ENCODE peak calls at places on chromosomes 16 and 17, in five cellular contexts. One of them, this sample, is unnamed.

GRCh38 chr17:1484060-1484535 is 8.4 kb downstream of the MYO1C start:
- DNase-seq in HS-5: no peak
- DNase-seq in fibroblast of lung: no peak
- DNase-seq in left colon: peak; percentile 39
- DNase-seq in T follicular helper cell: no peak
- DNase-seq in this sample: no peak

GRCh38 chr16:68658258-68658973 is 13.3 kb downstream of the CDH3 start:
- DNase-seq in T follicular helper cell: no peak
- DNase-seq in HS-5: peak; percentile 85
- DNase-seq in left colon: peak; percentile 39
- DNase-seq in fibroblast of lung: peak; percentile 90
- DNase-seq in this sample: no peak

GRCh38 chr17:38554430-38555350 is 51.1 kb downstream of the SRCIN1 start:
- DNase-seq in fibroblast of lung: peak; percentile 61
- DNase-seq in left colon: no peak
- DNase-seq in T follicular helper cell: no peak
- DNase-seq in HS-5: no peak
- DNase-seq in this sample: no peak

GRCh38 chr16:1993731-1994131 is 4.0 kb downstream of the SYNGR3 start:
- DNase-seq in T follicular helper cell: no peak
- DNase-seq in left colon: no peak
- DNase-seq in HS-5: no peak
- DNase-seq in fibroblast of lung: no peak
- DNase-seq in this sample: no peak

GRCh38 chr16:15961060-15961511 is 11.7 kb downstream of the ABCC1 start:
- DNase-seq in HS-5: no peak
- DNase-seq in fibroblast of lung: peak; percentile 85
- DNase-seq in T follicular helper cell: peak; percentile 72
- DNase-seq in left colon: no peak
- DNase-seq in this sample: peak; percentile 67

GRCh38 chr16:80586476-80586875 is 45.7 kb downstream of the DYNLRB2 start:
- DNase-seq in T follicular helper cell: no peak
- DNase-seq in HS-5: no peak
- DNase-seq in left colon: no peak
- DNase-seq in fibroblast of lung: peak; percentile 33
- DNase-seq in this sample: no peak

GRCh38 chr17:55086635-55087058 is 118.1 kb downstream of the STXBP4 start:
- DNase-seq in fibroblast of lung: peak; percentile 86
- DNase-seq in HS-5: peak; percentile 46
- DNase-seq in left colon: no peak
- DNase-seq in T follicular helper cell: no peak
- DNase-seq in this sample: no peak

GRCh38 chr16:69393898-69394849 is 8.4 kb upstream of the TERF2 start:
- DNase-seq in fibroblast of lung: no peak
- DNase-seq in left colon: no peak
- DNase-seq in HS-5: no peak
- DNase-seq in T follicular helper cell: no peak
- DNase-seq in this sample: no peak

GRCh38 chr16:8850279-8850885 is 18.4 kb downstream of the CARHSP1 start:
- DNase-seq in T follicular helper cell: no peak
- DNase-seq in HS-5: peak; percentile 88
- DNase-seq in fibroblast of lung: peak; percentile 81
- DNase-seq in left colon: no peak
- DNase-seq in this sample: no peak

GRCh38 chr16:88067530-88068411 is 116.5 kb downstream of the BANP start:
- DNase-seq in fibroblast of lung: no peak
- DNase-seq in T follicular helper cell: no peak
- DNase-seq in HS-5: no peak
- DNase-seq in left colon: no peak
- DNase-seq in this sample: no peak